ENCODE peak calls at places on chromosomes 7 and 10, in eight cellular contexts. S, I, N, R, P, Q, Z and E are unnamed samples.

GRCh38 chr10:5588080-5588453 is 63.3 kb downstream of the CALML3 start:
- DNase-seq in S (no peak), I (no peak), N (no peak), R (no peak), P (no peak), Q (no peak), Z (no peak), E (no peak)

GRCh38 chr10:128419466-128420019 is 293.3 kb upstream of the MKI67 start:
- DNase-seq in S (no peak), I (no peak), N (no peak), R (no peak), P (no peak), Q (no peak), Z (no peak), E (no peak)

GRCh38 chr7:96143495-96144259 is 178.2 kb downstream of the SLC25A13 start:
- DNase-seq in S (no peak), I (no peak), N (no peak), R (no peak), P (no peak), Q (no peak), Z (no peak), E (no peak)

GRCh38 chr7:1193593-1194424 is 33.8 kb upstream of the ZFAND2A start:
- DNase-seq in S (peak), I (peak), N (no peak), R (peak), P (no peak), Q (no peak), Z (no peak), E (peak)

GRCh38 chr10:126420571-126421275 is 32.4 kb upstream of the ADAM12 start:
- DNase-seq in S (no peak), I (no peak), N (no peak), R (no peak), P (no peak), Q (no peak), Z (no peak), E (peak)

GRCh38 chr7:513521-514166 is 6.0 kb downstream of the PDGFA start:
- DNase-seq in S (no peak), I (peak), N (no peak), R (no peak), P (no peak), Q (no peak), Z (no peak), E (peak)

GRCh38 chr10:103917326-103918052 is 495 bp downstream of the STN1 start:
- DNase-seq in S (peak), I (peak), N (peak), R (no peak), P (no peak), Q (no peak), Z (no peak), E (peak)

GRCh38 chr10:35722636-35723420 is 80.7 kb upstream of the FZD8 start:
- DNase-seq in S (no peak), I (peak), N (no peak), R (no peak), P (no peak), Q (no peak), Z (no peak), E (no peak)

GRCh38 chr10:484441-484924 is 205.0 kb downstream of the DIP2C start:
- DNase-seq in S (peak), I (peak), N (peak), R (peak), P (no peak), Q (no peak), Z (no peak), E (peak)

GRCh38 chr10:24209946-24210491 is 1.1 kb downstream of the KIAA1217 start:
- DNase-seq in S (no peak), I (peak), N (no peak), R (no peak), P (no peak), Q (no peak), Z (no peak), E (peak)

GRCh38 chr10:56836659-56837058 is 475.6 kb upstream of the ZWINT start:
- DNase-seq in S (no peak), I (no peak), N (no peak), R (no peak), P (no peak), Q (no peak), Z (no peak), E (no peak)

GRCh38 chr7:28488061-28488791 is 75.9 kb downstream of the CREB5 start:
- DNase-seq in S (no peak), I (no peak), N (no peak), R (no peak), P (no peak), Q (no peak), Z (no peak), E (peak)

GRCh38 chr10:121959671-121960070 is 15.3 kb downstream of the NSMCE4A start:
- DNase-seq in S (no peak), I (no peak), N (no peak), R (no peak), P (no peak), Q (no peak), Z (no peak), E (no peak)

GRCh38 chr7:30775992-30776391 is 4.8 kb downstream of the MINDY4 start:
- DNase-seq in S (no peak), I (no peak), N (no peak), R (no peak), P (no peak), Q (no peak), Z (no peak), E (no peak)

GRCh38 chr7:46754135-46754730 is 827.7 kb downstream of the TNS3 start:
- DNase-seq in S (no peak), I (peak), N (no peak), R (no peak), P (no peak), Q (no peak), Z (no peak), E (peak)

GRCh38 chr10:88702848-88703597 is 3.0 kb upstream of the LIPK start:
- DNase-seq in S (peak), I (no peak), N (no peak), R (no peak), P (no peak), Q (no peak), Z (no peak), E (peak)

GRCh38 chr7:83469076-83469475 is 179.9 kb downstream of the SEMA3E start:
- DNase-seq in S (peak), I (peak), N (no peak), R (no peak), P (no peak), Q (no peak), Z (no peak), E (peak)

GRCh38 chr10:104334965-104335650 is 3.2 kb downstream of the ITPRIP start:
- DNase-seq in S (no peak), I (no peak), N (no peak), R (no peak), P (no peak), Q (no peak), Z (no peak), E (peak)

GRCh38 chr7:44665531-44666213 is 59.2 kb downstream of the OGDH start:
- DNase-seq in S (no peak), I (peak), N (no peak), R (no peak), P (no peak), Q (no peak), Z (no peak), E (peak)

GRCh38 chr7:95089916-95090315 is 182.5 kb downstream of the PPP1R9A start:
- DNase-seq in S (no peak), I (no peak), N (no peak), R (no peak), P (no peak), Q (no peak), Z (no peak), E (no peak)

GRCh38 chr7:130493275-130493868 is 1.5 kb downstream of the MEST start:
- DNase-seq in S (no peak), I (peak), N (no peak), R (no peak), P (no peak), Q (no peak), Z (no peak), E (peak)

GRCh38 chr10:85464336-85464735 is 902.3 kb downstream of the GRID1 start:
- DNase-seq in S (no peak), I (no peak), N (no peak), R (no peak), P (no peak), Q (no peak), Z (no peak), E (no peak)

GRCh38 chr10:106474891-106475290 is 689.6 kb downstream of the SORCS1 start:
- DNase-seq in S (no peak), I (peak), N (no peak), R (no peak), P (no peak), Q (no peak), Z (no peak), E (peak)

GRCh38 chr7:125436220-125436619 is 506.6 kb upstream of the POT1 start:
- DNase-seq in S (no peak), I (no peak), N (no peak), R (no peak), P (no peak), Q (no peak), Z (no peak), E (peak)

GRCh38 chr7:151869457-151869856 is 7.5 kb downstream of the PRKAG2 start:
- DNase-seq in S (no peak), I (no peak), N (no peak), R (no peak), P (no peak), Q (no peak), Z (no peak), E (no peak)

GRCh38 chr10:119205926-119206602 is 1.3 kb upstream of the GRK5 start:
- DNase-seq in S (peak), I (no peak), N (peak), R (peak), P (peak), Q (peak), Z (no peak), E (no peak)

GRCh38 chr10:5525581-5526271 is 965 bp downstream of the CALML3 start:
- DNase-seq in S (no peak), I (no peak), N (no peak), R (no peak), P (no peak), Q (no peak), Z (no peak), E (peak)

GRCh38 chr7:135536160-135536559 is 21.6 kb upstream of the NUP205 start:
- DNase-seq in S (no peak), I (peak), N (no peak), R (no peak), P (no peak), Q (no peak), Z (no peak), E (peak)

GRCh38 chr7:12111461-12112405 is 99.4 kb upstream of the TMEM106B start:
- DNase-seq in S (no peak), I (peak), N (no peak), R (peak), P (no peak), Q (peak), Z (no peak), E (peak)

GRCh38 chr7:29102554-29103151 is 43.7 kb downstream of the CPVL start:
- DNase-seq in S (peak), I (peak), N (peak), R (peak), P (no peak), Q (peak), Z (no peak), E (peak)

GRCh38 chr10:110391541-110391940 is 86.8 kb upstream of the SMNDC1 start:
- DNase-seq in S (no peak), I (no peak), N (no peak), R (no peak), P (no peak), Q (no peak), Z (no peak), E (no peak)

GRCh38 chr10:6062101-6062771 is at the start of gene IL2RA:
- DNase-seq in S (no peak), I (no peak), N (no peak), R (peak), P (no peak), Q (peak), Z (peak), E (no peak)